ENCODE peak calls at places on chromosomes 5 and 9, in six cellular contexts. One of them, this sample, is unnamed.

GRCh38 chr5:150641006-150641570 is 628 bp downstream of the SYNPO start:
- DNase-seq in HL-60: no peak
- DNase-seq in HS-5: no peak
- DNase-seq in iris pigment epithelial cell: peak
- DNase-seq in HuH-7: no peak
- DNase-seq in NCI-H69: no peak
- DNase-seq in this sample: no peak

GRCh38 chr9:114592356-114592755 is 4.8 kb downstream of the ATP6V1G1 start:
- DNase-seq in HL-60: no peak
- DNase-seq in HS-5: no peak
- DNase-seq in iris pigment epithelial cell: peak
- DNase-seq in HuH-7: no peak
- DNase-seq in NCI-H69: no peak
- DNase-seq in this sample: no peak

GRCh38 chr9:76530458-76531100 is 71.6 kb downstream of the GCNT1 start:
- DNase-seq in HL-60: no peak
- DNase-seq in HS-5: no peak
- DNase-seq in iris pigment epithelial cell: peak
- DNase-seq in HuH-7: no peak
- DNase-seq in NCI-H69: no peak
- DNase-seq in this sample: no peak

GRCh38 chr9:87276851-87277251 is 220.8 kb upstream of the DAPK1 start:
- DNase-seq in HL-60: no peak
- DNase-seq in HS-5: peak
- DNase-seq in iris pigment epithelial cell: peak
- DNase-seq in HuH-7: no peak
- DNase-seq in NCI-H69: no peak
- DNase-seq in this sample: no peak

GRCh38 chr9:33198163-33198562 is 31.0 kb upstream of the B4GALT1 start:
- DNase-seq in HL-60: no peak
- DNase-seq in HS-5: no peak
- DNase-seq in iris pigment epithelial cell: no peak
- DNase-seq in HuH-7: no peak
- DNase-seq in NCI-H69: no peak
- DNase-seq in this sample: no peak

GRCh38 chr5:148635321-148636083 is 18.8 kb downstream of the HTR4 start:
- DNase-seq in HL-60: no peak
- DNase-seq in HS-5: no peak
- DNase-seq in iris pigment epithelial cell: no peak
- DNase-seq in HuH-7: no peak
- DNase-seq in NCI-H69: no peak
- DNase-seq in this sample: no peak

GRCh38 chr9:38229123-38229829 is 160.2 kb upstream of the SHB start:
- DNase-seq in HL-60: no peak
- DNase-seq in HS-5: no peak
- DNase-seq in iris pigment epithelial cell: no peak
- DNase-seq in HuH-7: no peak
- DNase-seq in NCI-H69: peak
- DNase-seq in this sample: peak

GRCh38 chr5:10272053-10272869 is 22.2 kb downstream of the CCT5 start:
- DNase-seq in HL-60: no peak
- DNase-seq in HS-5: no peak
- DNase-seq in iris pigment epithelial cell: no peak
- DNase-seq in HuH-7: no peak
- DNase-seq in NCI-H69: no peak
- DNase-seq in this sample: no peak

GRCh38 chr9:5305741-5306140 is 1.2 kb upstream of the RLN2 start:
- DNase-seq in HL-60: no peak
- DNase-seq in HS-5: no peak
- DNase-seq in iris pigment epithelial cell: no peak
- DNase-seq in HuH-7: no peak
- DNase-seq in NCI-H69: no peak
- DNase-seq in this sample: no peak

GRCh38 chr9:136056546-136057235 is 38.4 kb downstream of the NACC2 start:
- DNase-seq in HL-60: no peak
- DNase-seq in HS-5: no peak
- DNase-seq in iris pigment epithelial cell: no peak
- DNase-seq in HuH-7: no peak
- DNase-seq in NCI-H69: no peak
- DNase-seq in this sample: no peak

GRCh38 chr9:16871358-16872151 is 1.1 kb upstream of the BNC2 start:
- DNase-seq in HL-60: peak
- DNase-seq in HS-5: peak
- DNase-seq in iris pigment epithelial cell: peak
- DNase-seq in HuH-7: peak
- DNase-seq in NCI-H69: peak
- DNase-seq in this sample: peak

GRCh38 chr5:1785062-1785461 is 14.6 kb downstream of the MRPL36 start:
- DNase-seq in HL-60: no peak
- DNase-seq in HS-5: no peak
- DNase-seq in iris pigment epithelial cell: no peak
- DNase-seq in HuH-7: no peak
- DNase-seq in NCI-H69: no peak
- DNase-seq in this sample: no peak

GRCh38 chr5:173294673-173295320 is 33.4 kb downstream of the STC2 start:
- DNase-seq in HL-60: no peak
- DNase-seq in HS-5: no peak
- DNase-seq in iris pigment epithelial cell: no peak
- DNase-seq in HuH-7: no peak
- DNase-seq in NCI-H69: no peak
- DNase-seq in this sample: no peak

GRCh38 chr9:127130661-127131538 is 8.5 kb upstream of the ANGPTL2 start:
- DNase-seq in HL-60: peak
- DNase-seq in HS-5: peak
- DNase-seq in iris pigment epithelial cell: peak
- DNase-seq in HuH-7: no peak
- DNase-seq in NCI-H69: peak
- DNase-seq in this sample: peak

GRCh38 chr5:158798140-158798539 is 301.6 kb downstream of the EBF1 start:
- DNase-seq in HL-60: no peak
- DNase-seq in HS-5: no peak
- DNase-seq in iris pigment epithelial cell: no peak
- DNase-seq in HuH-7: no peak
- DNase-seq in NCI-H69: no peak
- DNase-seq in this sample: no peak

GRCh38 chr9:36485647-36486453 is 85.8 kb upstream of the RNF38 start:
- DNase-seq in HL-60: peak
- DNase-seq in HS-5: no peak
- DNase-seq in iris pigment epithelial cell: peak
- DNase-seq in HuH-7: peak
- DNase-seq in NCI-H69: peak
- DNase-seq in this sample: peak

GRCh38 chr5:103041071-103041676 is 78.8 kb downstream of the GIN1 start:
- DNase-seq in HL-60: no peak
- DNase-seq in HS-5: no peak
- DNase-seq in iris pigment epithelial cell: peak
- DNase-seq in HuH-7: no peak
- DNase-seq in NCI-H69: peak
- DNase-seq in this sample: peak

GRCh38 chr9:79060726-79061125 is 511.0 kb upstream of the TLE4 start:
- DNase-seq in HL-60: no peak
- DNase-seq in HS-5: no peak
- DNase-seq in iris pigment epithelial cell: no peak
- DNase-seq in HuH-7: no peak
- DNase-seq in NCI-H69: no peak
- DNase-seq in this sample: no peak

GRCh38 chr9:105834404-105834803 is 140.1 kb downstream of the TMEM38B start:
- DNase-seq in HL-60: no peak
- DNase-seq in HS-5: no peak
- DNase-seq in iris pigment epithelial cell: no peak
- DNase-seq in HuH-7: no peak
- DNase-seq in NCI-H69: no peak
- DNase-seq in this sample: peak

GRCh38 chr5:40385544-40385943 is 294.2 kb upstream of the PTGER4 start:
- DNase-seq in HL-60: peak
- DNase-seq in HS-5: peak
- DNase-seq in iris pigment epithelial cell: peak
- DNase-seq in HuH-7: no peak
- DNase-seq in NCI-H69: no peak
- DNase-seq in this sample: no peak

GRCh38 chr5:171695804-171696203 is 89.8 kb upstream of the SMIM23 start:
- DNase-seq in HL-60: no peak
- DNase-seq in HS-5: no peak
- DNase-seq in iris pigment epithelial cell: no peak
- DNase-seq in HuH-7: no peak
- DNase-seq in NCI-H69: no peak
- DNase-seq in this sample: no peak

GRCh38 chr5:179763215-179763945 is 30.4 kb upstream of the LTC4S start:
- DNase-seq in HL-60: peak
- DNase-seq in HS-5: peak
- DNase-seq in iris pigment epithelial cell: peak
- DNase-seq in HuH-7: peak
- DNase-seq in NCI-H69: peak
- DNase-seq in this sample: peak

GRCh38 chr5:134555889-134556311 is 30.4 kb downstream of the JADE2 start:
- DNase-seq in HL-60: no peak
- DNase-seq in HS-5: no peak
- DNase-seq in iris pigment epithelial cell: peak
- DNase-seq in HuH-7: peak
- DNase-seq in NCI-H69: peak
- DNase-seq in this sample: peak

GRCh38 chr5:76114192-76114795 is 31.1 kb downstream of the SV2C start:
- DNase-seq in HL-60: no peak
- DNase-seq in HS-5: no peak
- DNase-seq in iris pigment epithelial cell: no peak
- DNase-seq in HuH-7: no peak
- DNase-seq in NCI-H69: no peak
- DNase-seq in this sample: peak

GRCh38 chr9:126642009-126642744 is 28.4 kb downstream of the LMX1B start:
- DNase-seq in HL-60: no peak
- DNase-seq in HS-5: no peak
- DNase-seq in iris pigment epithelial cell: no peak
- DNase-seq in HuH-7: no peak
- DNase-seq in NCI-H69: no peak
- DNase-seq in this sample: no peak

GRCh38 chr5:571791-572190 is 40.3 kb upstream of the CEP72 start:
- DNase-seq in HL-60: no peak
- DNase-seq in HS-5: no peak
- DNase-seq in iris pigment epithelial cell: no peak
- DNase-seq in HuH-7: no peak
- DNase-seq in NCI-H69: no peak
- DNase-seq in this sample: no peak

GRCh38 chr5:101678494-101679193 is 617.4 kb downstream of the SLCO4C1 start:
- DNase-seq in HL-60: peak
- DNase-seq in HS-5: peak
- DNase-seq in iris pigment epithelial cell: peak
- DNase-seq in HuH-7: peak
- DNase-seq in NCI-H69: peak
- DNase-seq in this sample: peak

GRCh38 chr5:82910905-82911304 is 166.3 kb downstream of the TMEM167A start:
- DNase-seq in HL-60: no peak
- DNase-seq in HS-5: no peak
- DNase-seq in iris pigment epithelial cell: no peak
- DNase-seq in HuH-7: no peak
- DNase-seq in NCI-H69: no peak
- DNase-seq in this sample: no peak

GRCh38 chr5:130514984-130515690 is 610.9 kb downstream of the CHSY3 start:
- DNase-seq in HL-60: no peak
- DNase-seq in HS-5: peak
- DNase-seq in iris pigment epithelial cell: peak
- DNase-seq in HuH-7: no peak
- DNase-seq in NCI-H69: no peak
- DNase-seq in this sample: no peak

GRCh38 chr5:94469889-94470288 is 148.5 kb downstream of the KIAA0825 start:
- DNase-seq in HL-60: no peak
- DNase-seq in HS-5: no peak
- DNase-seq in iris pigment epithelial cell: peak
- DNase-seq in HuH-7: no peak
- DNase-seq in NCI-H69: peak
- DNase-seq in this sample: no peak

GRCh38 chr9:23502004-23502403 is 324.0 kb downstream of the ELAVL2 start:
- DNase-seq in HL-60: no peak
- DNase-seq in HS-5: no peak
- DNase-seq in iris pigment epithelial cell: no peak
- DNase-seq in HuH-7: no peak
- DNase-seq in NCI-H69: no peak
- DNase-seq in this sample: no peak

GRCh38 chr5:144203750-144204596 is 33.3 kb downstream of the KCTD16 start:
- DNase-seq in HL-60: no peak
- DNase-seq in HS-5: peak
- DNase-seq in iris pigment epithelial cell: peak
- DNase-seq in HuH-7: peak
- DNase-seq in NCI-H69: peak
- DNase-seq in this sample: peak

GRCh38 chr5:169980418-169981053 is at the start of gene INSYN2B:
- DNase-seq in HL-60: no peak
- DNase-seq in HS-5: peak
- DNase-seq in iris pigment epithelial cell: peak
- DNase-seq in HuH-7: peak
- DNase-seq in NCI-H69: peak
- DNase-seq in this sample: peak

GRCh38 chr9:95193067-95193466 is 124.4 kb downstream of the FANCC start:
- DNase-seq in HL-60: no peak
- DNase-seq in HS-5: no peak
- DNase-seq in iris pigment epithelial cell: no peak
- DNase-seq in HuH-7: no peak
- DNase-seq in NCI-H69: peak
- DNase-seq in this sample: no peak

GRCh38 chr9:28770226-28770625 is 1196.9 kb upstream of the C9orf72 start:
- DNase-seq in HL-60: no peak
- DNase-seq in HS-5: no peak
- DNase-seq in iris pigment epithelial cell: no peak
- DNase-seq in HuH-7: no peak
- DNase-seq in NCI-H69: no peak
- DNase-seq in this sample: peak

GRCh38 chr9:727767-728166 is 113.7 kb upstream of the DMRT1 start:
- DNase-seq in HL-60: no peak
- DNase-seq in HS-5: no peak
- DNase-seq in iris pigment epithelial cell: no peak
- DNase-seq in HuH-7: no peak
- DNase-seq in NCI-H69: no peak
- DNase-seq in this sample: no peak

GRCh38 chr9:77981332-77981731 is 50.3 kb downstream of the GNAQ start:
- DNase-seq in HL-60: no peak
- DNase-seq in HS-5: no peak
- DNase-seq in iris pigment epithelial cell: peak
- DNase-seq in HuH-7: no peak
- DNase-seq in NCI-H69: peak
- DNase-seq in this sample: no peak